ENCODE peak calls at places on chromosome 18, in four cellular contexts. K is GM12878, E is SK-N-SH, S is K562. N is an unnamed sample.

GRCh38 chr18:8661754-8662573 is 43.4 kb upstream of the MTCL1 start:
- DNase-seq in K (no peak), E (peak), S (no peak), N (no peak)

GRCh38 chr18:76801567-76802505 is 20.5 kb upstream of the ZNF236 start:
- DNase-seq in K (no peak), E (peak), S (peak), N (peak)

GRCh38 chr18:63140997-63141776 is 178.4 kb downstream of the BCL2 start:
- DNase-seq in K (no peak), E (no peak), S (no peak), N (no peak)

GRCh38 chr18:35526476-35527120 is 28.8 kb upstream of the INO80C start:
- DNase-seq in K (no peak), E (no peak), S (no peak), N (no peak)

GRCh38 chr18:24878289-24878688 is 417.9 kb downstream of the HRH4 start:
- DNase-seq in K (no peak), E (peak), S (no peak), N (peak)

GRCh38 chr18:75363446-75364225 is 63.9 kb downstream of the SMIM21 start:
- DNase-seq in K (no peak), E (no peak), S (no peak), N (no peak)

GRCh38 chr18:11761553-11761952 is 72.5 kb downstream of the GNAL start:
- DNase-seq in K (no peak), E (no peak), S (peak), N (peak)

GRCh38 chr18:23702606-23703005 is 13.4 kb downstream of the LAMA3 start:
- DNase-seq in K (no peak), E (no peak), S (no peak), N (no peak)

GRCh38 chr18:12317664-12318333 is 9.8 kb downstream of the TUBB6 start:
- DNase-seq in K (no peak), E (no peak), S (no peak), N (no peak)

GRCh38 chr18:32698148-32698547 is 74.7 kb downstream of the KLHL14 start:
- DNase-seq in K (no peak), E (no peak), S (no peak), N (no peak)

GRCh38 chr18:78731423-78732032 is 248.1 kb upstream of the SALL3 start:
- DNase-seq in K (no peak), E (no peak), S (no peak), N (no peak)

GRCh38 chr18:31648966-31649429 is 35.4 kb downstream of the B4GALT6 start:
- DNase-seq in K (peak), E (no peak), S (no peak), N (peak)

GRCh38 chr18:70981400-70982140 is 692.7 kb downstream of the SOCS6 start:
- DNase-seq in K (no peak), E (peak), S (no peak), N (no peak)

GRCh38 chr18:48228301-48228715 is 180.9 kb downstream of the ZBTB7C start:
- DNase-seq in K (no peak), E (peak), S (no peak), N (no peak)
- TF ChIP-seq NFIC in K (no peak), E (no peak), S (no peak), N (no peak)

GRCh38 chr18:55398858-55399257 is 189.1 kb downstream of the TCF4 start:
- DNase-seq in K (no peak), E (no peak), S (no peak), N (no peak)
- H3K4me3 ChIP-seq in K (no peak), E (no peak), S (no peak), N (no peak)

DNA sequence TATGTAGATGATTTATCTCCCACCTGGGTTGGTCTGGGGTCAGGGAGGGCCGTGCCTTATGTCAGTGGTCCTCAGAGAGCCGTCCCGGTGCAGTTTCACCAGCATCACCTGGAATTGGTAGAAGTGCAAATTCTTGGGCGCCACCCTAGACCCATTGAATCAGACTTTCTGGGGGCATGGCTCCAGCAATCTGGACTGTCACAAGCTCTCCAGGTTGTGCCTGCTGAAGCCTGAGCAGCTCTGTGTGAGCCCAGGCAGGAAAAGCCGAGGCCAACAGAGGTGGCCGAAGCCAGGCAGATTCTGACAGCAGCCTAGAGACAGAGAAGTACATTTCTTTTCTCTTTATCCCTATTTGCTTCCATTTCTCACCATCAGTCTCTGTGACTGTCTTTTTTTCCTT is 98.4 kb upstream of the SEC11C start:
- DNase-seq in K (no peak), E (no peak), S (no peak), N (no peak)
- TF ChIP-seq USF2 in K (no peak), E (no peak), S (no peak), N (no peak)

GRCh38 chr18:9708882-9709877 is 1.1 kb downstream of the RAB31 start:
- DNase-seq in K (no peak), E (no peak), S (no peak), N (no peak)

GRCh38 chr18:9712606-9713005 is 4.5 kb downstream of the RAB31 start:
- DNase-seq in K (no peak), E (no peak), S (no peak), N (no peak)

GRCh38 chr18:9712130-9712577 is 4.1 kb downstream of the RAB31 start:
- DNase-seq in K (no peak), E (no peak), S (no peak), N (no peak)

GRCh38 chr18:9710037-9710436 is 1.9 kb downstream of the RAB31 start:
- DNase-seq in K (no peak), E (no peak), S (no peak), N (no peak)

GRCh38 chr18:9711361-9712129 is 3.4 kb downstream of the RAB31 start:
- DNase-seq in K (peak), E (no peak), S (no peak), N (no peak)
- TF ChIP-seq NFIC in K (no peak), E (no peak), S (peak), N (no peak)

GRCh38 chr18:48766025-48766424 is 184.7 kb downstream of the SMAD7 start:
- DNase-seq in K (no peak), E (no peak), S (no peak), N (no peak)
- H3K4me3 ChIP-seq in K (no peak), E (no peak), S (no peak), N (no peak)

GRCh38 chr18:9827856-9828793 is 57.6 kb upstream of the TXNDC2 start:
- DNase-seq in K (no peak), E (no peak), S (peak), N (no peak)
- TF ChIP-seq USF2 in K (no peak), E (no peak), S (no peak), N (no peak)

GRCh38 chr18:21896732-21897336 is 156.2 kb downstream of the MIB1 start:
- DNase-seq in K (no peak), E (no peak), S (peak), N (no peak)
- TF ChIP-seq NFIC in K (no peak), E (no peak), S (no peak), N (no peak)

N was measured in HepG2.